ENCODE peak calls at places on chromosomes 13 and 19, in eight cellular contexts. One of them, this sample, is unnamed.

GRCh38 chr19:14719162-14719561 is 29.3 kb downstream of the ZNF333 start:
- DNase-seq in stimulated activated CD4-positive, alpha-beta T cell treated with anti-CD3 and anti-CD28 coated beads, Interleukin-1b, Interleukin-23, amount 100 ng/mL, for 24 hours: no peak
- DNase-seq in activated T-cell treated with anti-CD3 and anti-CD28 coated beads for 48 hours: no peak
- DNase-seq in neural progenitor cell: no peak
- DNase-seq in GM23248: no peak
- DNase-seq in stimulated activated CD8-positive, alpha-beta memory T cell treated with anti-CD3 and anti-CD28 coated beads, Interleukin-4, amount 100 ng/mL, for 24 hours: no peak
- DNase-seq in OCI-M1: no peak
- DNase-seq in heart right ventricle: no peak
- DNase-seq in this sample: no peak

GRCh38 chr13:26965976-26966375 is 205.4 kb upstream of the GPR12 start:
- DNase-seq in heart right ventricle: peak
- DNase-seq in stimulated activated CD8-positive, alpha-beta memory T cell treated with anti-CD3 and anti-CD28 coated beads, Interleukin-4, amount 100 ng/mL, for 24 hours: no peak
- DNase-seq in stimulated activated CD4-positive, alpha-beta T cell treated with anti-CD3 and anti-CD28 coated beads, Interleukin-1b, Interleukin-23, amount 100 ng/mL, for 24 hours: no peak
- DNase-seq in activated T-cell treated with anti-CD3 and anti-CD28 coated beads for 48 hours: no peak
- DNase-seq in neural progenitor cell: no peak
- DNase-seq in OCI-M1: no peak
- DNase-seq in GM23248: peak
- DNase-seq in this sample: no peak

GRCh38 chr19:29277107-29277506 is 64.2 kb upstream of the UQCRFS1 start:
- DNase-seq in stimulated activated CD4-positive, alpha-beta T cell treated with anti-CD3 and anti-CD28 coated beads, Interleukin-1b, Interleukin-23, amount 100 ng/mL, for 24 hours: peak
- DNase-seq in stimulated activated CD8-positive, alpha-beta memory T cell treated with anti-CD3 and anti-CD28 coated beads, Interleukin-4, amount 100 ng/mL, for 24 hours: peak
- DNase-seq in GM23248: no peak
- DNase-seq in OCI-M1: peak
- DNase-seq in neural progenitor cell: peak
- DNase-seq in heart right ventricle: no peak
- DNase-seq in activated T-cell treated with anti-CD3 and anti-CD28 coated beads for 48 hours: peak
- DNase-seq in this sample: no peak

GRCh38 chr19:29487432-29487831 is 38.4 kb upstream of the VSTM2B start:
- DNase-seq in stimulated activated CD4-positive, alpha-beta T cell treated with anti-CD3 and anti-CD28 coated beads, Interleukin-1b, Interleukin-23, amount 100 ng/mL, for 24 hours: no peak
- DNase-seq in heart right ventricle: no peak
- DNase-seq in activated T-cell treated with anti-CD3 and anti-CD28 coated beads for 48 hours: no peak
- DNase-seq in GM23248: no peak
- DNase-seq in stimulated activated CD8-positive, alpha-beta memory T cell treated with anti-CD3 and anti-CD28 coated beads, Interleukin-4, amount 100 ng/mL, for 24 hours: no peak
- DNase-seq in neural progenitor cell: no peak
- DNase-seq in OCI-M1: no peak
- DNase-seq in this sample: no peak

GRCh38 chr19:41939861-41940442 is 11.7 kb upstream of the ERFL start:
- DNase-seq in activated T-cell treated with anti-CD3 and anti-CD28 coated beads for 48 hours: no peak
- DNase-seq in OCI-M1: no peak
- DNase-seq in stimulated activated CD4-positive, alpha-beta T cell treated with anti-CD3 and anti-CD28 coated beads, Interleukin-1b, Interleukin-23, amount 100 ng/mL, for 24 hours: no peak
- DNase-seq in heart right ventricle: no peak
- DNase-seq in neural progenitor cell: peak
- DNase-seq in GM23248: peak
- DNase-seq in stimulated activated CD8-positive, alpha-beta memory T cell treated with anti-CD3 and anti-CD28 coated beads, Interleukin-4, amount 100 ng/mL, for 24 hours: no peak
- DNase-seq in this sample: no peak

GRCh38 chr19:20423381-20424207 is 142.0 kb downstream of the ZNF737 start:
- DNase-seq in OCI-M1: peak
- DNase-seq in stimulated activated CD8-positive, alpha-beta memory T cell treated with anti-CD3 and anti-CD28 coated beads, Interleukin-4, amount 100 ng/mL, for 24 hours: peak
- DNase-seq in stimulated activated CD4-positive, alpha-beta T cell treated with anti-CD3 and anti-CD28 coated beads, Interleukin-1b, Interleukin-23, amount 100 ng/mL, for 24 hours: peak
- DNase-seq in GM23248: peak
- DNase-seq in activated T-cell treated with anti-CD3 and anti-CD28 coated beads for 48 hours: peak
- DNase-seq in heart right ventricle: peak
- DNase-seq in neural progenitor cell: peak
- DNase-seq in this sample: no peak

GRCh38 chr19:35223856-35224505 is 4.6 kb downstream of the FAM187B start:
- DNase-seq in OCI-M1: no peak
- DNase-seq in stimulated activated CD8-positive, alpha-beta memory T cell treated with anti-CD3 and anti-CD28 coated beads, Interleukin-4, amount 100 ng/mL, for 24 hours: no peak
- DNase-seq in GM23248: peak
- DNase-seq in activated T-cell treated with anti-CD3 and anti-CD28 coated beads for 48 hours: no peak
- DNase-seq in neural progenitor cell: no peak
- DNase-seq in stimulated activated CD4-positive, alpha-beta T cell treated with anti-CD3 and anti-CD28 coated beads, Interleukin-1b, Interleukin-23, amount 100 ng/mL, for 24 hours: no peak
- DNase-seq in heart right ventricle: no peak
- DNase-seq in this sample: no peak

GRCh38 chr19:21626091-21626490 is 120.7 kb downstream of the ZNF429 start:
- DNase-seq in heart right ventricle: no peak
- DNase-seq in stimulated activated CD8-positive, alpha-beta memory T cell treated with anti-CD3 and anti-CD28 coated beads, Interleukin-4, amount 100 ng/mL, for 24 hours: no peak
- DNase-seq in stimulated activated CD4-positive, alpha-beta T cell treated with anti-CD3 and anti-CD28 coated beads, Interleukin-1b, Interleukin-23, amount 100 ng/mL, for 24 hours: no peak
- DNase-seq in neural progenitor cell: no peak
- DNase-seq in OCI-M1: peak
- DNase-seq in GM23248: no peak
- DNase-seq in activated T-cell treated with anti-CD3 and anti-CD28 coated beads for 48 hours: no peak
- DNase-seq in this sample: no peak

GRCh38 chr13:27053235-27053884 is 118.3 kb downstream of the USP12 start:
- DNase-seq in GM23248: peak
- DNase-seq in OCI-M1: peak
- DNase-seq in stimulated activated CD4-positive, alpha-beta T cell treated with anti-CD3 and anti-CD28 coated beads, Interleukin-1b, Interleukin-23, amount 100 ng/mL, for 24 hours: no peak
- DNase-seq in heart right ventricle: no peak
- DNase-seq in activated T-cell treated with anti-CD3 and anti-CD28 coated beads for 48 hours: no peak
- DNase-seq in stimulated activated CD8-positive, alpha-beta memory T cell treated with anti-CD3 and anti-CD28 coated beads, Interleukin-4, amount 100 ng/mL, for 24 hours: no peak
- DNase-seq in neural progenitor cell: no peak
- DNase-seq in this sample: no peak

GRCh38 chr19:48780684-48781391 is 25.5 kb downstream of the FGF21 start:
- DNase-seq in OCI-M1: peak
- DNase-seq in GM23248: peak
- DNase-seq in activated T-cell treated with anti-CD3 and anti-CD28 coated beads for 48 hours: no peak
- DNase-seq in neural progenitor cell: no peak
- DNase-seq in heart right ventricle: no peak
- DNase-seq in stimulated activated CD8-positive, alpha-beta memory T cell treated with anti-CD3 and anti-CD28 coated beads, Interleukin-4, amount 100 ng/mL, for 24 hours: no peak
- DNase-seq in stimulated activated CD4-positive, alpha-beta T cell treated with anti-CD3 and anti-CD28 coated beads, Interleukin-1b, Interleukin-23, amount 100 ng/mL, for 24 hours: no peak
- DNase-seq in this sample: no peak

GRCh38 chr13:26861951-26862350 is 101.4 kb upstream of the GPR12 start:
- DNase-seq in stimulated activated CD8-positive, alpha-beta memory T cell treated with anti-CD3 and anti-CD28 coated beads, Interleukin-4, amount 100 ng/mL, for 24 hours: no peak
- DNase-seq in GM23248: no peak
- DNase-seq in heart right ventricle: no peak
- DNase-seq in OCI-M1: no peak
- DNase-seq in neural progenitor cell: no peak
- DNase-seq in stimulated activated CD4-positive, alpha-beta T cell treated with anti-CD3 and anti-CD28 coated beads, Interleukin-1b, Interleukin-23, amount 100 ng/mL, for 24 hours: no peak
- DNase-seq in activated T-cell treated with anti-CD3 and anti-CD28 coated beads for 48 hours: no peak
- DNase-seq in this sample: no peak

GRCh38 chr19:6249296-6249695 is 30.5 kb downstream of the MLLT1 start:
- DNase-seq in stimulated activated CD8-positive, alpha-beta memory T cell treated with anti-CD3 and anti-CD28 coated beads, Interleukin-4, amount 100 ng/mL, for 24 hours: no peak
- DNase-seq in GM23248: no peak
- DNase-seq in heart right ventricle: no peak
- DNase-seq in neural progenitor cell: no peak
- DNase-seq in activated T-cell treated with anti-CD3 and anti-CD28 coated beads for 48 hours: no peak
- DNase-seq in stimulated activated CD4-positive, alpha-beta T cell treated with anti-CD3 and anti-CD28 coated beads, Interleukin-1b, Interleukin-23, amount 100 ng/mL, for 24 hours: no peak
- DNase-seq in OCI-M1: no peak
- DNase-seq in this sample: no peak

GRCh38 chr19:33377586-33378475 is 4.3 kb downstream of the CEBPG start:
- DNase-seq in stimulated activated CD4-positive, alpha-beta T cell treated with anti-CD3 and anti-CD28 coated beads, Interleukin-1b, Interleukin-23, amount 100 ng/mL, for 24 hours: no peak
- DNase-seq in OCI-M1: no peak
- DNase-seq in heart right ventricle: no peak
- DNase-seq in stimulated activated CD8-positive, alpha-beta memory T cell treated with anti-CD3 and anti-CD28 coated beads, Interleukin-4, amount 100 ng/mL, for 24 hours: no peak
- DNase-seq in activated T-cell treated with anti-CD3 and anti-CD28 coated beads for 48 hours: no peak
- DNase-seq in GM23248: peak
- DNase-seq in neural progenitor cell: peak
- DNase-seq in this sample: no peak

GRCh38 chr19:2567580-2567979 is 91.7 kb downstream of the GADD45B start:
- DNase-seq in stimulated activated CD8-positive, alpha-beta memory T cell treated with anti-CD3 and anti-CD28 coated beads, Interleukin-4, amount 100 ng/mL, for 24 hours: no peak
- DNase-seq in OCI-M1: no peak
- DNase-seq in activated T-cell treated with anti-CD3 and anti-CD28 coated beads for 48 hours: no peak
- DNase-seq in GM23248: peak
- DNase-seq in heart right ventricle: peak
- DNase-seq in neural progenitor cell: no peak
- DNase-seq in stimulated activated CD4-positive, alpha-beta T cell treated with anti-CD3 and anti-CD28 coated beads, Interleukin-1b, Interleukin-23, amount 100 ng/mL, for 24 hours: no peak
- DNase-seq in this sample: no peak

GRCh38 chr19:55673465-55673864 is 1.6 kb upstream of the EPN1 start:
- DNase-seq in neural progenitor cell: peak
- DNase-seq in GM23248: no peak
- DNase-seq in stimulated activated CD8-positive, alpha-beta memory T cell treated with anti-CD3 and anti-CD28 coated beads, Interleukin-4, amount 100 ng/mL, for 24 hours: no peak
- DNase-seq in heart right ventricle: no peak
- DNase-seq in stimulated activated CD4-positive, alpha-beta T cell treated with anti-CD3 and anti-CD28 coated beads, Interleukin-1b, Interleukin-23, amount 100 ng/mL, for 24 hours: no peak
- DNase-seq in activated T-cell treated with anti-CD3 and anti-CD28 coated beads for 48 hours: no peak
- DNase-seq in OCI-M1: peak
- DNase-seq in this sample: no peak

GRCh38 chr13:112686364-112686763 is 3.5 kb upstream of the ATP11A start:
- DNase-seq in activated T-cell treated with anti-CD3 and anti-CD28 coated beads for 48 hours: no peak
- DNase-seq in GM23248: no peak
- DNase-seq in heart right ventricle: no peak
- DNase-seq in stimulated activated CD8-positive, alpha-beta memory T cell treated with anti-CD3 and anti-CD28 coated beads, Interleukin-4, amount 100 ng/mL, for 24 hours: no peak
- DNase-seq in OCI-M1: peak
- DNase-seq in stimulated activated CD4-positive, alpha-beta T cell treated with anti-CD3 and anti-CD28 coated beads, Interleukin-1b, Interleukin-23, amount 100 ng/mL, for 24 hours: no peak
- DNase-seq in neural progenitor cell: no peak
- DNase-seq in this sample: no peak

GRCh38 chr19:45079063-45079910 is at the start of gene GEMIN7:
- DNase-seq in GM23248: peak
- DNase-seq in heart right ventricle: peak
- DNase-seq in stimulated activated CD8-positive, alpha-beta memory T cell treated with anti-CD3 and anti-CD28 coated beads, Interleukin-4, amount 100 ng/mL, for 24 hours: peak
- DNase-seq in stimulated activated CD4-positive, alpha-beta T cell treated with anti-CD3 and anti-CD28 coated beads, Interleukin-1b, Interleukin-23, amount 100 ng/mL, for 24 hours: peak
- DNase-seq in neural progenitor cell: peak
- DNase-seq in activated T-cell treated with anti-CD3 and anti-CD28 coated beads for 48 hours: peak
- DNase-seq in OCI-M1: peak
- DNase-seq in this sample: no peak

GRCh38 chr13:96052655-96053002 is 572 bp downstream of the UGGT2 start:
- DNase-seq in activated T-cell treated with anti-CD3 and anti-CD28 coated beads for 48 hours: no peak
- DNase-seq in stimulated activated CD8-positive, alpha-beta memory T cell treated with anti-CD3 and anti-CD28 coated beads, Interleukin-4, amount 100 ng/mL, for 24 hours: no peak
- DNase-seq in heart right ventricle: no peak
- DNase-seq in GM23248: peak
- DNase-seq in stimulated activated CD4-positive, alpha-beta T cell treated with anti-CD3 and anti-CD28 coated beads, Interleukin-1b, Interleukin-23, amount 100 ng/mL, for 24 hours: no peak
- DNase-seq in neural progenitor cell: no peak
- DNase-seq in OCI-M1: peak
- DNase-seq in this sample: no peak

GRCh38 chr13:46604226-46604968 is 51.4 kb downstream of the LRCH1 start:
- DNase-seq in neural progenitor cell: no peak
- DNase-seq in stimulated activated CD4-positive, alpha-beta T cell treated with anti-CD3 and anti-CD28 coated beads, Interleukin-1b, Interleukin-23, amount 100 ng/mL, for 24 hours: no peak
- DNase-seq in heart right ventricle: no peak
- DNase-seq in activated T-cell treated with anti-CD3 and anti-CD28 coated beads for 48 hours: no peak
- DNase-seq in GM23248: no peak
- DNase-seq in OCI-M1: peak
- DNase-seq in stimulated activated CD8-positive, alpha-beta memory T cell treated with anti-CD3 and anti-CD28 coated beads, Interleukin-4, amount 100 ng/mL, for 24 hours: no peak
- DNase-seq in this sample: no peak

GRCh38 chr13:80000679-80001509 is 340.0 kb downstream of the SPRY2 start:
- DNase-seq in stimulated activated CD8-positive, alpha-beta memory T cell treated with anti-CD3 and anti-CD28 coated beads, Interleukin-4, amount 100 ng/mL, for 24 hours: no peak
- DNase-seq in stimulated activated CD4-positive, alpha-beta T cell treated with anti-CD3 and anti-CD28 coated beads, Interleukin-1b, Interleukin-23, amount 100 ng/mL, for 24 hours: no peak
- DNase-seq in heart right ventricle: no peak
- DNase-seq in OCI-M1: no peak
- DNase-seq in activated T-cell treated with anti-CD3 and anti-CD28 coated beads for 48 hours: no peak
- DNase-seq in GM23248: no peak
- DNase-seq in neural progenitor cell: no peak
- DNase-seq in this sample: no peak

GRCh38 chr19:7540761-7541480 is 5.4 kb downstream of the PNPLA6 start:
- DNase-seq in heart right ventricle: no peak
- DNase-seq in stimulated activated CD4-positive, alpha-beta T cell treated with anti-CD3 and anti-CD28 coated beads, Interleukin-1b, Interleukin-23, amount 100 ng/mL, for 24 hours: no peak
- DNase-seq in neural progenitor cell: peak
- DNase-seq in activated T-cell treated with anti-CD3 and anti-CD28 coated beads for 48 hours: peak
- DNase-seq in GM23248: peak
- DNase-seq in stimulated activated CD8-positive, alpha-beta memory T cell treated with anti-CD3 and anti-CD28 coated beads, Interleukin-4, amount 100 ng/mL, for 24 hours: no peak
- DNase-seq in OCI-M1: peak
- DNase-seq in this sample: no peak

GRCh38 chr13:48410199-48410598 is 2.7 kb downstream of the LPAR6 start:
- DNase-seq in stimulated activated CD4-positive, alpha-beta T cell treated with anti-CD3 and anti-CD28 coated beads, Interleukin-1b, Interleukin-23, amount 100 ng/mL, for 24 hours: no peak
- DNase-seq in neural progenitor cell: no peak
- DNase-seq in activated T-cell treated with anti-CD3 and anti-CD28 coated beads for 48 hours: no peak
- DNase-seq in GM23248: peak
- DNase-seq in OCI-M1: no peak
- DNase-seq in stimulated activated CD8-positive, alpha-beta memory T cell treated with anti-CD3 and anti-CD28 coated beads, Interleukin-4, amount 100 ng/mL, for 24 hours: no peak
- DNase-seq in heart right ventricle: no peak
- DNase-seq in this sample: no peak

GRCh38 chr13:30145709-30146367 is 161.5 kb downstream of the KATNAL1 start:
- DNase-seq in OCI-M1: no peak
- DNase-seq in GM23248: no peak
- DNase-seq in stimulated activated CD4-positive, alpha-beta T cell treated with anti-CD3 and anti-CD28 coated beads, Interleukin-1b, Interleukin-23, amount 100 ng/mL, for 24 hours: peak
- DNase-seq in heart right ventricle: no peak
- DNase-seq in activated T-cell treated with anti-CD3 and anti-CD28 coated beads for 48 hours: no peak
- DNase-seq in neural progenitor cell: no peak
- DNase-seq in stimulated activated CD8-positive, alpha-beta memory T cell treated with anti-CD3 and anti-CD28 coated beads, Interleukin-4, amount 100 ng/mL, for 24 hours: no peak
- DNase-seq in this sample: no peak

GRCh38 chr13:111626371-111627305 is 306.2 kb downstream of the TEX29 start:
- DNase-seq in heart right ventricle: peak
- DNase-seq in activated T-cell treated with anti-CD3 and anti-CD28 coated beads for 48 hours: no peak
- DNase-seq in stimulated activated CD4-positive, alpha-beta T cell treated with anti-CD3 and anti-CD28 coated beads, Interleukin-1b, Interleukin-23, amount 100 ng/mL, for 24 hours: no peak
- DNase-seq in neural progenitor cell: no peak
- DNase-seq in OCI-M1: no peak
- DNase-seq in GM23248: no peak
- DNase-seq in stimulated activated CD8-positive, alpha-beta memory T cell treated with anti-CD3 and anti-CD28 coated beads, Interleukin-4, amount 100 ng/mL, for 24 hours: no peak
- DNase-seq in this sample: no peak

GRCh38 chr13:110471833-110472162 is 89.7 kb downstream of the RAB20 start:
- DNase-seq in neural progenitor cell: no peak
- DNase-seq in stimulated activated CD4-positive, alpha-beta T cell treated with anti-CD3 and anti-CD28 coated beads, Interleukin-1b, Interleukin-23, amount 100 ng/mL, for 24 hours: no peak
- DNase-seq in heart right ventricle: peak
- DNase-seq in GM23248: peak
- DNase-seq in stimulated activated CD8-positive, alpha-beta memory T cell treated with anti-CD3 and anti-CD28 coated beads, Interleukin-4, amount 100 ng/mL, for 24 hours: no peak
- DNase-seq in activated T-cell treated with anti-CD3 and anti-CD28 coated beads for 48 hours: peak
- DNase-seq in OCI-M1: peak
- DNase-seq in this sample: no peak

GRCh38 chr19:53908106-53908932 is 759 bp upstream of the CACNG7 start:
- DNase-seq in OCI-M1: peak
- DNase-seq in stimulated activated CD4-positive, alpha-beta T cell treated with anti-CD3 and anti-CD28 coated beads, Interleukin-1b, Interleukin-23, amount 100 ng/mL, for 24 hours: peak
- DNase-seq in neural progenitor cell: peak
- DNase-seq in heart right ventricle: peak
- DNase-seq in activated T-cell treated with anti-CD3 and anti-CD28 coated beads for 48 hours: peak
- DNase-seq in GM23248: peak
- DNase-seq in stimulated activated CD8-positive, alpha-beta memory T cell treated with anti-CD3 and anti-CD28 coated beads, Interleukin-4, amount 100 ng/mL, for 24 hours: peak
- DNase-seq in this sample: no peak

GRCh38 chr19:58553799-58554493 is 959 bp downstream of the CHMP2A start:
- DNase-seq in heart right ventricle: no peak
- DNase-seq in neural progenitor cell: no peak
- DNase-seq in stimulated activated CD4-positive, alpha-beta T cell treated with anti-CD3 and anti-CD28 coated beads, Interleukin-1b, Interleukin-23, amount 100 ng/mL, for 24 hours: no peak
- DNase-seq in activated T-cell treated with anti-CD3 and anti-CD28 coated beads for 48 hours: no peak
- DNase-seq in stimulated activated CD8-positive, alpha-beta memory T cell treated with anti-CD3 and anti-CD28 coated beads, Interleukin-4, amount 100 ng/mL, for 24 hours: no peak
- DNase-seq in OCI-M1: no peak
- DNase-seq in GM23248: no peak
- DNase-seq in this sample: no peak

GRCh38 chr19:1313695-1314613 is 28.3 kb downstream of the EFNA2 start:
- DNase-seq in activated T-cell treated with anti-CD3 and anti-CD28 coated beads for 48 hours: no peak
- DNase-seq in GM23248: no peak
- DNase-seq in neural progenitor cell: no peak
- DNase-seq in stimulated activated CD4-positive, alpha-beta T cell treated with anti-CD3 and anti-CD28 coated beads, Interleukin-1b, Interleukin-23, amount 100 ng/mL, for 24 hours: no peak
- DNase-seq in heart right ventricle: no peak
- DNase-seq in stimulated activated CD8-positive, alpha-beta memory T cell treated with anti-CD3 and anti-CD28 coated beads, Interleukin-4, amount 100 ng/mL, for 24 hours: no peak
- DNase-seq in OCI-M1: no peak
- DNase-seq in this sample: no peak

This sample was measured in SK-N-MC.